ENCODE peak calls at places on chromosomes 2 and 18, in eight cellular contexts. D is thyroid gland; F is lower lobe of right lung; H is transverse colon; C is keratinocyte; W is esophagus squamous epithelium; E is CD8-positive, alpha-beta T cell; Z is tibial nerve. X is an unnamed sample.
A peak's percentile ranks its signal among the peaks of the same experiment; 100 is the strongest.

GRCh38 chr2:29260151-29260772 is 145.0 kb downstream of the CLIP4 start:
- DNase-seq in D (no peak), F (no peak), H (no peak), C (no peak), W (no peak), E (no peak), Z (no peak), X (no peak)

GRCh38 chr2:108257757-108258331 is 18.1 kb downstream of the SULT1C3 start:
- DNase-seq in D (no peak), F (no peak), H (no peak), C (no peak), W (no peak), E (no peak), Z (no peak), X (no peak)

GRCh38 chr2:235026137-235026536 is 74.3 kb downstream of the SH3BP4 start:
- DNase-seq in D (no peak), F (no peak), H (peak; percentile 34), C (peak; percentile 98), W (no peak), E (no peak), Z (no peak), X (no peak)

GRCh38 chr2:3222636-3223035 is 155.0 kb downstream of the EIPR1 start:
- DNase-seq in D (no peak), F (no peak), H (no peak), C (no peak), W (no peak), E (no peak), Z (no peak), X (no peak)

GRCh38 chr2:42568431-42569115 is at the start of gene MTA3:
- DNase-seq in D (peak; percentile 56), F (peak; percentile 73), H (peak; percentile 71), C (no peak), W (no peak), E (peak; percentile 62), Z (peak; percentile 30), X (no peak)

GRCh38 chr2:26840937-26841610 is 6.9 kb upstream of the DPYSL5 start:
- DNase-seq in D (no peak), F (no peak), H (no peak), C (no peak), W (no peak), E (no peak), Z (no peak), X (no peak)

GRCh38 chr2:45000921-45001628 is 8.2 kb downstream of the SIX2 start:
- DNase-seq in D (peak; percentile 34), F (no peak), H (no peak), C (no peak), W (no peak), E (no peak), Z (no peak), X (no peak)

GRCh38 chr18:42261731-42262130 is 306.7 kb downstream of the PIK3C3 start:
- DNase-seq in D (no peak), F (no peak), H (no peak), C (no peak), W (no peak), E (no peak), Z (no peak), X (no peak)

GRCh38 chr2:238243496-238244076 is 3.7 kb upstream of the HES6 start:
- DNase-seq in D (no peak), F (no peak), H (no peak), C (no peak), W (no peak), E (no peak), Z (no peak), X (no peak)

GRCh38 chr2:209208211-209208610 is 215.6 kb upstream of the MAP2 start:
- DNase-seq in D (peak; percentile 50), F (peak; percentile 43), H (peak; percentile 50), C (peak; percentile 4), W (no peak), E (no peak), Z (no peak), X (no peak)

GRCh38 chr2:233831011-233831721 is 23.2 kb downstream of the HJURP start:
- DNase-seq in D (no peak), F (no peak), H (no peak), C (no peak), W (no peak), E (no peak), Z (no peak), X (no peak)

GRCh38 chr2:233834378-233834777 is 20.0 kb downstream of the HJURP start:
- DNase-seq in D (no peak), F (no peak), H (no peak), C (no peak), W (no peak), E (no peak), Z (no peak), X (no peak)

GRCh38 chr2:233832414-233832813 is 21.9 kb downstream of the HJURP start:
- DNase-seq in D (no peak), F (no peak), H (no peak), C (no peak), W (no peak), E (no peak), Z (no peak), X (no peak)

GRCh38 chr2:233831861-233832260 is 22.5 kb downstream of the HJURP start:
- DNase-seq in D (no peak), F (no peak), H (peak; percentile 2), C (no peak), W (no peak), E (no peak), Z (no peak), X (no peak)

GRCh38 chr2:233832869-233833812 is 21.2 kb downstream of the HJURP start:
- DNase-seq in D (no peak), F (no peak), H (peak; percentile 18), C (no peak), W (no peak), E (no peak), Z (no peak), X (peak; percentile 52)
- TF ChIP-seq CTCF in D (no peak), F (no peak), H (peak; percentile 19), C (peak; percentile 63), W (peak; percentile 29), E (no peak), Z (no peak), X (peak; percentile 28)

GRCh38 chr18:31795747-31796146 is 35.1 kb upstream of the SLC25A52 start:
- DNase-seq in D (no peak), F (no peak), H (no peak), C (no peak), W (no peak), E (no peak), Z (no peak), X (no peak)

GRCh38 chr18:31798399-31798798 is 37.7 kb upstream of the SLC25A52 start:
- DNase-seq in D (no peak), F (no peak), H (no peak), C (no peak), W (no peak), E (no peak), Z (no peak), X (no peak)

GRCh38 chr18:31801078-31801477 is 40.4 kb upstream of the SLC25A52 start:
- DNase-seq in D (no peak), F (no peak), H (no peak), C (no peak), W (no peak), E (no peak), Z (no peak), X (no peak)
- TF ChIP-seq CTCF in D (no peak), F (no peak), H (no peak), C (no peak), W (no peak), E (no peak), Z (no peak), X (no peak)

GRCh38 chr2:74762789-74763188 is 71.1 kb upstream of the HK2 start:
- DNase-seq in D (no peak), F (no peak), H (no peak), C (no peak), W (no peak), E (no peak), Z (no peak), X (no peak)
- TF ChIP-seq CTCF in D (peak; percentile 17), F (peak; percentile 8), H (no peak), C (no peak), W (no peak), E (no peak), Z (no peak), X (peak; percentile 12)

GRCh38 chr2:214489181-214489580 is 78.3 kb downstream of the VWC2L start:
- DNase-seq in D (no peak), F (no peak), H (no peak), C (no peak), W (no peak), E (no peak), Z (no peak), X (no peak)
- TF ChIP-seq CTCF in D (no peak), F (no peak), H (no peak), C (no peak), W (no peak), E (no peak), Z (no peak), X (no peak)

GRCh38 chr2:175176624-175177023 is 4.9 kb downstream of the ATP5MC3 start:
- DNase-seq in D (no peak), F (no peak), H (no peak), C (no peak), W (no peak), E (no peak), Z (no peak), X (no peak)

GRCh38 chr2:175180701-175181103 is 808 bp downstream of the ATP5MC3 start:
- DNase-seq in D (peak; percentile 48), F (peak; percentile 51), H (peak; percentile 58), C (no peak), W (no peak), E (no peak), Z (no peak), X (no peak)

GRCh38 chr2:175181877-175182308 is 383 bp upstream of the ATP5MC3 start:
- DNase-seq in D (no peak), F (no peak), H (no peak), C (no peak), W (no peak), E (no peak), Z (no peak), X (no peak)

GRCh38 chr2:175183674-175184073 is 2.2 kb upstream of the ATP5MC3 start:
- DNase-seq in D (no peak), F (no peak), H (no peak), C (no peak), W (no peak), E (no peak), Z (no peak), X (no peak)

DNA sequence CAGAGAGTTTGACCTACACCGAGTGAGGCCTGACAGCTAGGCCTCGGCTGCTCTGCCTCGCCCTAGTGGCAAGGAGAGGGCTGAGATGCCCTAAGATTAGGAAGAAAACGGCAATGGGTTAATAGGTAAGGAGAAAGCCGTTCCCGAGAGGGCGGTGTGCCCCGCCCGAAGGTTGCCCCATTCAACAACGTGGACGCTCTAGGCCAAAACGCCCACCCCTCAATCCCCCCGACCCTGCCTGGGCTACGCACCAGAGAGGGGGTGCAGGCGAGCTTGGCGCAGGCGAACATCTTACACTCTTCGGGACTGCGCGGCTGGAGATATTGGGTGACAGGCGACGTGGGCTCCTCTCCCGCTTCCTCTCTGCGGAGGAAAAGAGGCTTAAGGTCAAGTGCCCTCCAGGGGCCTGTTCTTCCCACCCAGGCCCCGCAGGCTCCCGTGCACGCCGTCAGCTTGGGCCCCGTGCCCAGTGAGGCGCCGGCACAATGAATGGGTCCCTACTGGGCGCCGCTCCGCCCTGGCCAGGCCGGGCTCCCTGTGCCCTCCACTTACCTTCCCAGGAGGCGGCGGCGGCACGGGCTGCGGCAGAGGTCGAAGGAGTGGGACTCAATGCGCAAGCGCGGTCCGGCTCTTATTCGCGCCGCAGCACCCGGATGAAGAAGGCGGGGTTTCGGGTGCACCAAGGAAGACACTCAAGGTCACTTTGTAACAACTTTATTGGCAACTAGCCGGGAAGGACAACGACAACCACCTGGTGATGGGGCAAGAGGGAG is at the start of gene ATP5MC3:
- DNase-seq in D (peak; percentile 94), F (peak; percentile 98), H (peak; percentile 96), C (peak; percentile 58), W (peak; percentile 68), E (peak; percentile 85), Z (peak; percentile 87), X (peak; percentile 85)
- TF ChIP-seq CTCF in D (no peak), F (no peak), H (peak; percentile 6), C (peak; percentile 52), W (no peak), E (no peak), Z (no peak), X (no peak)

X was measured in D721Med.